ENCODE peak calls at places on chromosomes 5 and 9, in nine cellular contexts. P is SK-N-SH, X is GM23338, G is HCT116, T is A549, W is HepG2, M is HL-60, I is K562, A is GM12878. J is an unnamed sample.

GRCh38 chr5:81162501-81162900 is 70.6 kb upstream of the CKMT2 start:
- DNase-seq in P (no peak), X (no peak), G (no peak), T (no peak), W (no peak), M (no peak), I (no peak), A (no peak), J (no peak)

GRCh38 chr5:123719004-123719403 is 207.0 kb downstream of the CSNK1G3 start:
- DNase-seq in P (no peak), X (peak), G (no peak), T (no peak), W (no peak), M (no peak), I (no peak), A (no peak), J (no peak)

GRCh38 chr5:122182491-122182921 is 53.2 kb downstream of the ZNF474 start:
- DNase-seq in P (no peak), X (peak), G (no peak), T (no peak), W (no peak), M (no peak), I (no peak), A (no peak), J (no peak)

GRCh38 chr5:102866315-102866693 is 111.2 kb downstream of the PAM start:
- DNase-seq in P (no peak), X (no peak), G (no peak), T (no peak), W (no peak), M (no peak), I (no peak), A (no peak), J (no peak)

GRCh38 chr5:139747583-139748504 is 47.8 kb upstream of the PSD2 start:
- DNase-seq in P (peak), X (peak), G (no peak), T (no peak), W (no peak), M (no peak), I (peak), A (no peak), J (no peak)

GRCh38 chr5:6713274-6714181 is at the start of gene TENT4A:
- DNase-seq in P (peak), X (no peak), G (no peak), T (peak), W (no peak), M (peak), I (peak), A (no peak), J (no peak)

GRCh38 chr5:43075319-43076293 is 35.5 kb upstream of the ANXA2R start:
- DNase-seq in P (no peak), X (no peak), G (no peak), T (no peak), W (no peak), M (no peak), I (peak), A (no peak), J (no peak)

GRCh38 chr5:173527671-173528070 is 88.8 kb downstream of the BOD1 start:
- DNase-seq in P (no peak), X (no peak), G (no peak), T (no peak), W (no peak), M (no peak), I (no peak), A (no peak), J (no peak)

GRCh38 chr5:41841325-41841724 is 28.9 kb downstream of the OXCT1 start:
- DNase-seq in P (no peak), X (no peak), G (no peak), T (no peak), W (no peak), M (no peak), I (no peak), A (no peak), J (no peak)

GRCh38 chr5:6752782-6753181 is 39.5 kb downstream of the TENT4A start:
- DNase-seq in P (no peak), X (no peak), G (no peak), T (no peak), W (no peak), M (no peak), I (no peak), A (no peak), J (no peak)

GRCh38 chr9:12689233-12689632 is 4.0 kb upstream of the TYRP1 start:
- DNase-seq in P (no peak), X (no peak), G (no peak), T (no peak), W (no peak), M (no peak), I (no peak), A (no peak), J (no peak)

GRCh38 chr5:33457124-33457523 is 16.4 kb downstream of the TARS1 start:
- DNase-seq in P (no peak), X (no peak), G (no peak), T (no peak), W (no peak), M (no peak), I (no peak), A (no peak), J (no peak)

GRCh38 chr9:98460704-98461103 is 205.3 kb upstream of the TBC1D2 start:
- DNase-seq in P (no peak), X (no peak), G (no peak), T (no peak), W (no peak), M (no peak), I (peak), A (no peak), J (no peak)

GRCh38 chr5:41708604-41708940 is 161.7 kb downstream of the OXCT1 start:
- DNase-seq in P (no peak), X (peak), G (no peak), T (no peak), W (no peak), M (no peak), I (no peak), A (no peak), J (no peak)

GRCh38 chr9:16178294-16178693 is 625.5 kb downstream of the CCDC171 start:
- DNase-seq in P (no peak), X (no peak), G (no peak), T (no peak), W (no peak), M (no peak), I (no peak), A (no peak), J (no peak)

GRCh38 chr9:132824151-132824550 is 53.9 kb downstream of the AK8 start:
- DNase-seq in P (no peak), X (no peak), G (no peak), T (no peak), W (no peak), M (no peak), I (no peak), A (no peak), J (no peak)

GRCh38 chr9:106326493-106326892 is 536.5 kb upstream of the ZNF462 start:
- DNase-seq in P (no peak), X (no peak), G (no peak), T (no peak), W (no peak), M (no peak), I (no peak), A (no peak), J (no peak)

GRCh38 chr5:4906821-4907220 is 233.3 kb upstream of the ADAMTS16 start:
- DNase-seq in P (no peak), X (no peak), G (no peak), T (no peak), W (no peak), M (no peak), I (no peak), A (no peak), J (no peak)

GRCh38 chr9:99056876-99057664 is 47.8 kb upstream of the TGFBR1 start:
- DNase-seq in P (no peak), X (no peak), G (no peak), T (no peak), W (no peak), M (no peak), I (no peak), A (no peak), J (no peak)

GRCh38 chr9:85943757-85944430 is 2.9 kb downstream of the NAA35 start:
- DNase-seq in P (no peak), X (no peak), G (no peak), T (no peak), W (no peak), M (no peak), I (no peak), A (no peak), J (no peak)

GRCh38 chr9:96509026-96509425 is 59.1 kb downstream of the HABP4 start:
- DNase-seq in P (no peak), X (no peak), G (no peak), T (no peak), W (no peak), M (no peak), I (no peak), A (no peak), J (no peak)

GRCh38 chr5:64838376-64838775 is 69.6 kb downstream of the CWC27 start:
- DNase-seq in P (no peak), X (no peak), G (no peak), T (no peak), W (no peak), M (no peak), I (no peak), A (no peak), J (no peak)

GRCh38 chr5:80754900-80755299 is 100.1 kb upstream of the DHFR start:
- DNase-seq in P (no peak), X (no peak), G (no peak), T (no peak), W (no peak), M (no peak), I (no peak), A (peak), J (no peak)

GRCh38 chr5:116872986-116873385 is 298.4 kb upstream of the SEMA6A start:
- DNase-seq in P (no peak), X (no peak), G (peak), T (no peak), W (no peak), M (no peak), I (no peak), A (no peak), J (no peak)

GRCh38 chr9:124260769-124261603 is 3.2 kb downstream of the NEK6 start:
- DNase-seq in P (no peak), X (no peak), G (no peak), T (peak), W (peak), M (peak), I (no peak), A (no peak), J (no peak)
- TF ChIP-seq REST in P (no peak), X (no peak), G (no peak), T (no peak), W (no peak), M (no peak), I (no peak), A (no peak), J (no peak)

GRCh38 chr9:69932901-69933300 is 110.7 kb upstream of the MAMDC2 start:
- DNase-seq in P (no peak), X (peak), G (peak), T (peak), W (peak), M (no peak), I (peak), A (no peak), J (no peak)
- TF ChIP-seq CTCF in P (peak), X (peak), G (peak), T (peak), W (peak), M (peak), I (peak), A (peak), J (peak)

GRCh38 chr5:157215826-157216167 is 35.2 kb downstream of the ITK start:
- DNase-seq in P (no peak), X (no peak), G (no peak), T (no peak), W (no peak), M (no peak), I (no peak), A (no peak), J (no peak)

GRCh38 chr5:157217289-157218024 is 36.8 kb downstream of the ITK start:
- DNase-seq in P (no peak), X (no peak), G (no peak), T (no peak), W (no peak), M (no peak), I (no peak), A (no peak), J (no peak)

GRCh38 chr5:157214399-157214798 is 33.8 kb downstream of the ITK start:
- DNase-seq in P (no peak), X (no peak), G (no peak), T (no peak), W (no peak), M (no peak), I (no peak), A (no peak), J (no peak)

GRCh38 chr5:157215143-157215825 is 34.6 kb downstream of the ITK start:
- DNase-seq in P (no peak), X (no peak), G (no peak), T (no peak), W (no peak), M (no peak), I (no peak), A (peak), J (no peak)

DNA sequence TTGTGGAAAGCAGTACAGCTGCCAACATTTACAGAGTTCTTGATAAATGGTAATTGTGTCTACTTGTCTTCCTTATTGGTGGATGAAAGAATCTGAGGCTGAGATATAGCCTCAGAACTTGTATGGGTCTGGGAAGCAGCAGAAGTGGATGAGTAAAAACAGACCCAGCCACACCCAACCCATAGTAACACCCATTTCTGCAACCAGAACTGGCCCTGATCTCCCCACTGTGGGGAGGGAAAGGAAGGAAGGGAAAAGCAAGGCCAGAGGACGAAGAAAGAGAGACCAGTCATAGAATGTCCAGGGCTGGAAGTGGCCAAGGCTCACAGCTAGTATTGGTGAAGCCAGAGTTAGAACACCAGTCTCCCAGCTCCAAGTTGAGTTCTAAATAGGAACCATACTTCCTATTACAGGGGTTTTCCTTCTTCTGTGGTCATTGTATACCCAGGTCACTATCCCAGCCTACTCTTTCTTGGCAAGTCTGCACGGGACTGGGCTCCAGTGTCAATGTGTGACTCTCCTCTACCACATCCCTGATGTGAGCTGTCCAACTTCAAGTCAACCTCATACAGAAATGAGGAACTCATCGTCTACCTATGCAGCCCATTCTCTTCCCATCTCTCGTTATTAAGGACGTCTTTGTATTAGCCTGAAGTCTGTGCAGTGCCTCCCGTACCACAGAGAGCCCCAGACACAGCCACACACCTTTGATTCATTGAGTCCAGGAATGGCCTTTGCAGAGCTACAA is 35.9 kb downstream of the ITK start:
- DNase-seq in P (no peak), X (no peak), G (no peak), T (no peak), W (no peak), M (no peak), I (no peak), A (no peak), J (no peak)
- H3K27ac ChIP-seq in P (no peak), X (no peak), G (no peak), T (no peak), W (no peak), M (no peak), I (no peak), A (no peak), J (no peak)

DNA sequence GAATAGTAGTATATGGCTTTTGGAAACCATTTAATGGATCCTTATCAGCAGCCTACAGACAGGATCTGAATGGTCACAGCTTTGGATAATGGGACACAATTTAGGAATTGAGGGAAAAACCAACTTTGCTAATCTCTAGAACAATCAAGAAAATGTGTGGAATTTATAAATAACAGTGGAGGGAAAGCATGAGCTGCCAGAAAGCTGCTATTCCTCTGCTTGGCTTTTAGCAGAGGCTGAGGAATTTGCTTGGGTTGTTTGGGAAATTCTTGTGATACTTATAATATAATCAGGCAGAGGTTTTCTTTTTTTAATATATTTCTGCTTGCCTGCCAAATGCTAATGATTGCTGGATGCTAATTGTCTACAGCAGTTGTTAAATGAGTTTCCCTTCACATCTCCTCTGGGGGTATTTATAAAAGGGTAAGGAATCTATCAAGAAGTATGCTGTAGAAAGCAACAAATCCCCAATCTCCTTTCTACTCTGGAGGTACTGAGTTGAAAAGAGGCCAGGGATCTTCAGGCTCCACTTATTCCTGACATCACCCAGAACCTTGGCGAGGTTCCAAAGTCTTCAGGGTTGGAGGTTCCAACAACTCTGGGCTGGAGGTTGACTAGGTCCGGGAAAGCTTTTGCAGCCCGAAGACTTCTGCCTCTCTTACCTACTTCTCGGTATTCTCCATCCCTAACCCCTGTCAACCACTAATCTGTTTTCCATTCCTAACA is 60.3 kb upstream of the TMED7 start:
- DNase-seq in P (peak), X (peak), G (no peak), T (no peak), W (no peak), M (no peak), I (no peak), A (no peak), J (no peak)
- TF ChIP-seq REST in P (no peak), X (no peak), G (no peak), T (no peak), W (no peak), M (no peak), I (no peak), A (no peak), J (no peak)

DNA sequence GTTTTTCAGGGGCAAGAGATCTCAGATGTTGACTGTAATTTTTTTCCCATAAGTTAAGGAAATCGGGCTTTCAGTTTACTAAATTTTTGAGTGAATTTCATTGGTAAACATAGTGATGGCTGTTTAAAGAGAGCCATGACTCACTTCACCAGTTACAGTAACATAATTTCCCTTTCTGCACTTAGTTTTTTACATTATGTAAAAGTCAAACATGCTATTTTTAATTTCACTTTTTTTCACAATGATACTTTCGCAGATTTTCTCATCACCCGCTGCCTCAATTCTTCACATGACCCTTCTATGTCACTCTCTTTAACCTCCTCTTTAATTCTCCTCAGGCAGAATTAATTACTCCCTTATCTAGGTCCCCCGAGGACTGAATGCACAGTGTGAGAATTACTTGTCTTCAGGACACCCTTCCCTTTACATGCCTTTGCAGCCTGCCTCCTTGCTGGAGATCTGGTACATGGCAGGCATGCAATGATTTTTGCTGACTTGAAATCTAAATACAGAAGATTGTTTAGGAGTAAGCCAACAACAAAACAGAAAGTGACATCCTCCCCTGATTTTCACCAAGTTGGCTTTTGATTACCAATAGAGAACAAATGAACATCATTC is 217.5 kb upstream of the S1PR3 start:
- DNase-seq in P (no peak), X (no peak), G (no peak), T (no peak), W (no peak), M (no peak), I (no peak), A (no peak), J (no peak)
- TF ChIP-seq CTCF in P (peak), X (no peak), G (no peak), T (no peak), W (no peak), M (no peak), I (no peak), A (no peak), J (no peak)

GRCh38 chr5:143717400-143717799 is 94.6 kb upstream of the HMHB1 start:
- DNase-seq in P (no peak), X (no peak), G (no peak), T (no peak), W (no peak), M (no peak), I (no peak), A (no peak), J (no peak)
- H3K27ac ChIP-seq in P (peak), X (no peak), G (no peak), T (no peak), W (no peak), M (no peak), I (no peak), A (no peak), J (no peak)

GRCh38 chr9:134442486-134443168 is 116.4 kb downstream of the RXRA start:
- DNase-seq in P (peak), X (no peak), G (no peak), T (no peak), W (no peak), M (no peak), I (no peak), A (no peak), J (no peak)

GRCh38 chr9:134443169-134444039 is 117.1 kb downstream of the RXRA start:
- DNase-seq in P (peak), X (peak), G (peak), T (peak), W (peak), M (peak), I (peak), A (peak), J (peak)

GRCh38 chr9:134445000-134445399 is 118.7 kb downstream of the RXRA start:
- DNase-seq in P (no peak), X (no peak), G (no peak), T (no peak), W (no peak), M (no peak), I (no peak), A (no peak), J (no peak)

GRCh38 chr9:134442087-134442470 is 115.8 kb downstream of the RXRA start:
- DNase-seq in P (peak), X (no peak), G (no peak), T (no peak), W (no peak), M (no peak), I (no peak), A (no peak), J (no peak)

DNA sequence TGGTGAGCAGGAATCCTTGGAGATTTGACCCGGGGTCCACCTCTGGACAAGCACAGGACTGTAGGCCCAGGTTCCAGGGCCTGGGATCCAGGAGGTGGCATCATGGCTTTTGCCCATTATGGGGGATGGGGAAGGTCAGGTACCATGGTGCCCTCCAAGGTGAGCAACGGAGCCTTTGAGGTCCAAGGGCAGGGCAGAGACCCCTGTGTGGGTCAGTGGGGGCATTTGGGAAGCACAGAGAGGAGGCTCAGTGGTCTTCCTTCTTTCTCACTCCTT is 117.7 kb downstream of the RXRA start:
- DNase-seq in P (no peak), X (no peak), G (no peak), T (no peak), W (no peak), M (no peak), I (no peak), A (no peak), J (no peak)
- TF ChIP-seq REST in P (no peak), X (no peak), G (no peak), T (no peak), W (no peak), M (no peak), I (no peak), A (no peak), J (no peak)

GRCh38 chr9:121398374-121398773 is 28.3 kb upstream of the STOM start:
- DNase-seq in P (no peak), X (no peak), G (no peak), T (no peak), W (peak), M (no peak), I (no peak), A (no peak), J (no peak)

GRCh38 chr9:121399126-121399882 is 29.3 kb upstream of the STOM start:
- DNase-seq in P (no peak), X (no peak), G (no peak), T (no peak), W (no peak), M (no peak), I (no peak), A (no peak), J (no peak)

GRCh38 chr9:121395558-121395957 is 25.5 kb upstream of the STOM start:
- DNase-seq in P (no peak), X (no peak), G (no peak), T (no peak), W (no peak), M (no peak), I (no peak), A (no peak), J (no peak)

GRCh38 chr9:121404906-121405305 is 34.9 kb upstream of the STOM start:
- DNase-seq in P (no peak), X (no peak), G (no peak), T (no peak), W (no peak), M (no peak), I (no peak), A (no peak), J (no peak)

GRCh38 chr9:121399883-121400607 is 30.0 kb upstream of the STOM start:
- DNase-seq in P (peak), X (peak), G (peak), T (peak), W (peak), M (peak), I (peak), A (peak), J (peak)
- TF ChIP-seq CTCF in P (peak), X (peak), G (peak), T (peak), W (peak), M (peak), I (peak), A (peak), J (peak)